ENCODE peak calls at places on chromosome 14, in six cellular contexts. One of them, this sample, is unnamed.
A peak's percentile ranks its signal among the peaks of the same experiment; 100 is the strongest.

GRCh38 chr14:94373708-94374107 is 14.7 kb downstream of the SERPINA1 start:
- DNase-seq in CD4-positive, alpha-beta memory T cell: no peak
- DNase-seq in CD8-positive, alpha-beta T cell: no peak
- DNase-seq in thoracic aorta: no peak
- DNase-seq in cardiac muscle cell: peak; percentile 99
- DNase-seq in GM23338: no peak
- DNase-seq in this sample: peak; percentile 91

GRCh38 chr14:59254146-59254910 is 65.9 kb downstream of the DAAM1 start:
- DNase-seq in GM23338: no peak
- DNase-seq in cardiac muscle cell: peak; percentile 94
- DNase-seq in CD8-positive, alpha-beta T cell: no peak
- DNase-seq in CD4-positive, alpha-beta memory T cell: no peak
- DNase-seq in thoracic aorta: no peak
- DNase-seq in this sample: peak; percentile 85

GRCh38 chr14:98977451-98977850 is 294.5 kb downstream of the BCL11B start:
- DNase-seq in thoracic aorta: no peak
- DNase-seq in CD4-positive, alpha-beta memory T cell: no peak
- DNase-seq in GM23338: no peak
- DNase-seq in cardiac muscle cell: no peak
- DNase-seq in CD8-positive, alpha-beta T cell: no peak
- DNase-seq in this sample: no peak

GRCh38 chr14:70239802-70240201 is 51.1 kb upstream of the SLC8A3 start:
- DNase-seq in cardiac muscle cell: no peak
- DNase-seq in thoracic aorta: no peak
- DNase-seq in CD4-positive, alpha-beta memory T cell: no peak
- DNase-seq in GM23338: no peak
- DNase-seq in CD8-positive, alpha-beta T cell: no peak
- DNase-seq in this sample: no peak

GRCh38 chr14:99309220-99309766 is 37.3 kb upstream of the BCL11B start:
- DNase-seq in CD8-positive, alpha-beta T cell: no peak
- DNase-seq in CD4-positive, alpha-beta memory T cell: no peak
- DNase-seq in thoracic aorta: no peak
- DNase-seq in cardiac muscle cell: no peak
- DNase-seq in GM23338: no peak
- DNase-seq in this sample: no peak

GRCh38 chr14:67698179-67698578 is 2.6 kb upstream of the RDH11 start:
- DNase-seq in GM23338: no peak
- DNase-seq in thoracic aorta: no peak
- DNase-seq in CD4-positive, alpha-beta memory T cell: no peak
- DNase-seq in cardiac muscle cell: no peak
- DNase-seq in CD8-positive, alpha-beta T cell: no peak
- DNase-seq in this sample: no peak

GRCh38 chr14:37819155-37820015 is 224.0 kb downstream of the TTC6 start:
- DNase-seq in CD4-positive, alpha-beta memory T cell: no peak
- DNase-seq in cardiac muscle cell: peak; percentile 46
- DNase-seq in CD8-positive, alpha-beta T cell: no peak
- DNase-seq in GM23338: peak; percentile 17
- DNase-seq in thoracic aorta: no peak
- DNase-seq in this sample: no peak

GRCh38 chr14:94052662-94053061 is 26.5 kb downstream of the OTUB2 start:
- DNase-seq in thoracic aorta: no peak
- DNase-seq in cardiac muscle cell: no peak
- DNase-seq in CD8-positive, alpha-beta T cell: no peak
- DNase-seq in GM23338: no peak
- DNase-seq in CD4-positive, alpha-beta memory T cell: no peak
- DNase-seq in this sample: no peak

GRCh38 chr14:67815573-67816235 is 686 bp downstream of the ZFYVE26 start:
- DNase-seq in thoracic aorta: no peak
- DNase-seq in CD4-positive, alpha-beta memory T cell: no peak
- DNase-seq in cardiac muscle cell: peak; percentile 47
- DNase-seq in GM23338: peak; percentile 27
- DNase-seq in CD8-positive, alpha-beta T cell: no peak
- DNase-seq in this sample: peak; percentile 12

GRCh38 chr14:99941211-99941610 is 124.0 kb upstream of the EVL start:
- DNase-seq in CD8-positive, alpha-beta T cell: no peak
- DNase-seq in CD4-positive, alpha-beta memory T cell: no peak
- DNase-seq in cardiac muscle cell: no peak
- DNase-seq in GM23338: no peak
- DNase-seq in thoracic aorta: no peak
- DNase-seq in this sample: no peak

GRCh38 chr14:55118761-55119160 is 10.3 kb upstream of the LGALS3 start:
- DNase-seq in CD8-positive, alpha-beta T cell: no peak
- DNase-seq in cardiac muscle cell: no peak
- DNase-seq in GM23338: no peak
- DNase-seq in thoracic aorta: no peak
- DNase-seq in CD4-positive, alpha-beta memory T cell: no peak
- DNase-seq in this sample: no peak

GRCh38 chr14:55116246-55117030 is 12.6 kb upstream of the LGALS3 start:
- DNase-seq in thoracic aorta: no peak
- DNase-seq in GM23338: no peak
- DNase-seq in CD8-positive, alpha-beta T cell: no peak
- DNase-seq in CD4-positive, alpha-beta memory T cell: no peak
- DNase-seq in cardiac muscle cell: no peak
- DNase-seq in this sample: no peak

GRCh38 chr14:55115861-55116245 is 13.2 kb upstream of the LGALS3 start:
- DNase-seq in thoracic aorta: no peak
- DNase-seq in GM23338: no peak
- DNase-seq in CD4-positive, alpha-beta memory T cell: no peak
- DNase-seq in cardiac muscle cell: no peak
- DNase-seq in CD8-positive, alpha-beta T cell: no peak
- DNase-seq in this sample: no peak

GRCh38 chr14:55115433-55115832 is 13.6 kb upstream of the LGALS3 start:
- DNase-seq in GM23338: no peak
- DNase-seq in cardiac muscle cell: no peak
- DNase-seq in CD8-positive, alpha-beta T cell: no peak
- DNase-seq in thoracic aorta: no peak
- DNase-seq in CD4-positive, alpha-beta memory T cell: no peak
- DNase-seq in this sample: no peak

DNA sequence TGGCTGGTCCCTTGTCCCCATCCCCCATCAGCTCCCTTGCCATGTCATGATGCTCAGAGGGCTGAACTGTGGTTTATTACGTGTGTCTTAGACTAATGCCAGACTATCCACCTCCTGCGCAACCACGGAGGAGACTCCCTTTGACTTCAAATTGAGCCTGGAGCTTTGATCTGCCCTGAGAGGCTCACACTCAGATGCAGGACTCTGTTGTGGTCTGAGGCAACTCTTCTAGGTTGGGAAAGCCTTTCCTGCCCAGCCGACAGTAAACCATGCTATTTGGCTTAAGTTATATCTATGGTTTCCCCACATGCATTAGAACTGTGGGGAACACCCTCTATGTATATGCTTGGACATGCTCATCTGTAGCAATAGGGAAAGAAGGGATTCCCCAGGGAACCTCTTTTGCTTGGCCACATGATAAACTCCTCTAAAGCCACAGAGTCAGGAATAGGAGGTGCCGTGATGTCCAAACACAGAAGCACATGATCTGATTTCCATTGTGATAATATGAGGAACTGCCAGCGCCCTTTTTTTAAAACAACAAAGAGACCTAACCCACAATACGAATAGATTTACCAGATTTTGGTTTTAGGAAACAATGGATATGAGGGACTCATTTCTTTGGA is 11.1 kb upstream of the LGALS3 start:
- DNase-seq in cardiac muscle cell: peak; percentile 80
- DNase-seq in CD8-positive, alpha-beta T cell: no peak
- DNase-seq in GM23338: no peak
- DNase-seq in CD4-positive, alpha-beta memory T cell: no peak
- DNase-seq in thoracic aorta: no peak
- DNase-seq in this sample: peak; percentile 83
- H3K27ac ChIP-seq in cardiac muscle cell: no peak overlapping the region
- H3K27ac ChIP-seq in CD8-positive, alpha-beta T cell: no peak overlapping the region
- H3K27ac ChIP-seq in GM23338: no peak overlapping the region
- H3K27ac ChIP-seq in CD4-positive, alpha-beta memory T cell: no peak overlapping the region
- H3K27ac ChIP-seq in thoracic aorta: peak overlapping the region; percentile 52
- H3K27ac ChIP-seq in this sample: peak overlapping the region; percentile 89

DNA sequence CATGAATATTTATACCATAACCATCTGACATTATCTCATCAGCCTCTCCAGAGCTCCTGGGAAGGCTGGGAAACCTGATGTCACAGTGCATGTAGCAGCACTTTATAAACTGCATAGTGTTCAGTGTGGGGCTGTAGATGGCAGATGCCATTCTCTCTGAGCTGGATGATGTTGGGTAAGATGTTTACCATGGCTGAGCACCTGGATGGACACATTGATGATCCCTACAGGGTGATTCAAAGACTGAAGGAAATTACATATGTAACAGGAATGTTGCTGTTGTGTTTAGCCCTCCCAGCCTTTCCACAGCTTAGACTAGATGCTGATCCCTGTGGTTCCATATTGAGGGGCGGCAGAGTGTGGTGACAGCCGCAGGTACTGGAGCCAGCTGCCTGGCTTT is 37.4 kb downstream of the IFT43 start:
- DNase-seq in cardiac muscle cell: no peak
- DNase-seq in GM23338: no peak
- DNase-seq in CD4-positive, alpha-beta memory T cell: no peak
- DNase-seq in thoracic aorta: no peak
- DNase-seq in CD8-positive, alpha-beta T cell: no peak
- DNase-seq in this sample: no peak
- H3K36me3 ChIP-seq in cardiac muscle cell: peaks cover 12% of the 10 kb centered on the region
- H3K36me3 ChIP-seq in GM23338: no peaks in the 10 kb centered on the region
- H3K36me3 ChIP-seq in CD4-positive, alpha-beta memory T cell: no peaks in the 10 kb centered on the region
- H3K36me3 ChIP-seq in thoracic aorta: peaks cover 5% of the 10 kb centered on the region
- H3K36me3 ChIP-seq in CD8-positive, alpha-beta T cell: no peaks in the 10 kb centered on the region
- H3K36me3 ChIP-seq in this sample: no peaks in the 10 kb centered on the region

DNA sequence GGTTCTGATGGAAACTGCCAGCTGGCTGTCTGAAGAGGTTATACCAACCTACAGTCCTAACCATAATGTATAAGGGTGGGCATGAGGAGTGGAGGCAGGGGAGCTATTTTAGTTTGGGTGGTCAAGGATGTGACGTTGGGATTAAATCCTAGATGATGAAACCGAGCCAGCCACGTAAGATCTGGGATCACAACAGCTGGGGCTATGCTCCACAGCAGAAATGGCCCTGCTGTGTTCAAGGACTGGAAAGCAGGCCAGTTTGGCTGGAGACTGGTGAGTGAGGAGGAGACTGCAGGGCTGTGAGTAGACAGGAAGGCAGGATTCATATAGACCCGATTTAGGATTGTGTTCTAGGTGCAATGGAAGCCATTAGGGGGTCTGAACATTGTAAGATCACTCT is 66.1 kb downstream of the SAMD4A start:
- DNase-seq in CD4-positive, alpha-beta memory T cell: no peak
- DNase-seq in cardiac muscle cell: no peak
- DNase-seq in GM23338: no peak
- DNase-seq in thoracic aorta: no peak
- DNase-seq in CD8-positive, alpha-beta T cell: no peak
- DNase-seq in this sample: no peak
- H3K4me1 ChIP-seq in CD4-positive, alpha-beta memory T cell: peaks cover 23% of the 10 kb centered on the region
- H3K4me1 ChIP-seq in cardiac muscle cell: peaks cover 15% of the 10 kb centered on the region
- H3K4me1 ChIP-seq in GM23338: peaks cover 3% of the 10 kb centered on the region
- H3K4me1 ChIP-seq in thoracic aorta: peaks cover 22% of the 10 kb centered on the region
- H3K4me1 ChIP-seq in CD8-positive, alpha-beta T cell: peaks cover 22% of the 10 kb centered on the region
- H3K4me1 ChIP-seq in this sample: peaks cover 34% of the 10 kb centered on the region

DNA sequence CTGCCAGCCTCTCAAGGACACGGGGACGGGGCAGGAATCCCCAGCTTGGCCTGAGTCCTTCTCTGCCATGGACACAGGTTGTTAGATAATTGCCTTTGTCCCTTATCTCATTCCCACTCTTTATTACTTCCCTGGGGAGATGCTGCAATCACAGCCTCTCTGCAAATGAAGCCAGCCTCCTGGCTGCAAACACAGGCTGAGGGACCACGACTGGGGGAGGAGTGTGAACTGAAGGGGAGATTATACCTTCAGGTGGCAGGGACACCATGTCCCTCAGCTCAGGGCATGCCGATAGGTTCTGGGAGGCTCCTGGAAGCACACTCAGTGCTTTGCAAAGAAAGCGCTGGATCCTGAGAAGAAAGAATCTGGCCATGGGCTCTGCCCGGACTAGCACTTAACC is 16.1 kb upstream of the CHGA start:
- DNase-seq in thoracic aorta: no peak
- DNase-seq in CD8-positive, alpha-beta T cell: no peak
- DNase-seq in GM23338: no peak
- DNase-seq in cardiac muscle cell: no peak
- DNase-seq in CD4-positive, alpha-beta memory T cell: no peak
- DNase-seq in this sample: no peak
- H3K27ac ChIP-seq in thoracic aorta: no peak overlapping the region
- H3K27ac ChIP-seq in CD8-positive, alpha-beta T cell: no peak overlapping the region
- H3K27ac ChIP-seq in GM23338: no peak overlapping the region
- H3K27ac ChIP-seq in cardiac muscle cell: no peak overlapping the region
- H3K27ac ChIP-seq in CD4-positive, alpha-beta memory T cell: no peak overlapping the region
- H3K27ac ChIP-seq in this sample: no peak overlapping the region

DNA sequence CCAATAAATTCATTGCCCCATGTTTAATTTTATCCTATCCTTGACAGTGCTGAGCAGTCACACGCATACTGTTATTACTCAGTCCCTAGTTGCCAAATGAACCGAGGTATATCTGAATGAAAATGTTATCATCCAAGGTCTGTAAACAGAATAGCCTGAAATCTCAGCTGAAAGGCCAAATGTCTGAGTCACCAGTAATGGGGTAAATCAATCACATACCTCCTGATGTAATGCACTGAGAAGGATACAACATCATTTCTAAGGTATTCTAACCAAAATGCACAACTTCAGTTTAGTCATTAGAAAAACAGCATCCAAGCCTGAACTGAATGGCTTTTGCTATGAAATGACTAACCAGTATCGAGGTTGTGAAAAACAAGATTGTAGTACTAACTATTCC is 228.6 kb downstream of the DPF3 start:
- DNase-seq in GM23338: no peak
- DNase-seq in CD4-positive, alpha-beta memory T cell: no peak
- DNase-seq in thoracic aorta: no peak
- DNase-seq in cardiac muscle cell: peak; percentile 84
- DNase-seq in CD8-positive, alpha-beta T cell: no peak
- DNase-seq in this sample: peak; percentile 66
- H3K36me3 ChIP-seq in GM23338: no peaks in the 10 kb centered on the region
- H3K36me3 ChIP-seq in CD4-positive, alpha-beta memory T cell: no peaks in the 10 kb centered on the region
- H3K36me3 ChIP-seq in thoracic aorta: no peaks in the 10 kb centered on the region
- H3K36me3 ChIP-seq in cardiac muscle cell: peaks cover 28% of the 10 kb centered on the region
- H3K36me3 ChIP-seq in CD8-positive, alpha-beta T cell: no peaks in the 10 kb centered on the region
- H3K36me3 ChIP-seq in this sample: no peaks in the 10 kb centered on the region

DNA sequence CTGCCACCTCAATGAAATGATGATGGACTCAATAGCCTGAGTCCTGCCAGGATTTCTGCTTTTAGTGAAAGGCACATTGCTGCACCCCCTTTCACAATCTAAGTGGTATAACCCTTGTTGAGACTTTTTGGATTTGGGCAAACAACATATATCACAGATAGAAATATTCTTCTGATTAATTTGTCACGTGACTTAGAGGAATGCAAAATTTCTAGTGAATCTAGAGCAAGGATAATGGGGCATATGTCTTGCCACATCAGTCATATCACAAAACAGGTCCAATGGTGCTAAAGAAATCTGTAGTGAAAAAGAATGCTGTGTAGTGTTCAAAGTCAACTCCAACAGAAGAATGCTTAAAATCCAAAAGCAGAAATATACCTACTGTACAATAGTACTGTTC is 1386.3 kb downstream of the LRFN5 start:
- DNase-seq in CD8-positive, alpha-beta T cell: no peak
- DNase-seq in GM23338: no peak
- DNase-seq in thoracic aorta: no peak
- DNase-seq in cardiac muscle cell: no peak
- DNase-seq in CD4-positive, alpha-beta memory T cell: no peak
- DNase-seq in this sample: no peak
- H3K4me1 ChIP-seq in CD8-positive, alpha-beta T cell: no peaks in the 10 kb centered on the region
- H3K4me1 ChIP-seq in GM23338: no peaks in the 10 kb centered on the region
- H3K4me1 ChIP-seq in thoracic aorta: no peaks in the 10 kb centered on the region
- H3K4me1 ChIP-seq in cardiac muscle cell: no peaks in the 10 kb centered on the region
- H3K4me1 ChIP-seq in CD4-positive, alpha-beta memory T cell: no peaks in the 10 kb centered on the region
- H3K4me1 ChIP-seq in this sample: no peaks in the 10 kb centered on the region

GRCh38 chr14:39219075-39219499 is 14.6 kb upstream of the MIA2 start:
- DNase-seq in thoracic aorta: no peak
- DNase-seq in cardiac muscle cell: peak; percentile 88
- DNase-seq in CD8-positive, alpha-beta T cell: no peak
- DNase-seq in CD4-positive, alpha-beta memory T cell: no peak
- DNase-seq in GM23338: no peak
- DNase-seq in this sample: no peak
- H3K27ac ChIP-seq in thoracic aorta: no peak overlapping the region
- H3K27ac ChIP-seq in cardiac muscle cell: no peak overlapping the region
- H3K27ac ChIP-seq in CD8-positive, alpha-beta T cell: no peak overlapping the region
- H3K27ac ChIP-seq in CD4-positive, alpha-beta memory T cell: no peak overlapping the region
- H3K27ac ChIP-seq in GM23338: no peak overlapping the region
- H3K27ac ChIP-seq in this sample: no peak overlapping the region

This sample was measured in SJSA1.